ENCODE peak calls at places on chromosomes 12 and 14, in eight cellular contexts. One of them, this sample, is unnamed.

GRCh38 chr14:24334431-24335271 is at the start of gene ADCY4:
- DNase-seq in heart right ventricle: peak
- DNase-seq in stromal cell of bone marrow: no peak
- DNase-seq in NCI-H345: no peak
- DNase-seq in NCI-H1417: peak
- DNase-seq in DMS153: no peak
- DNase-seq in stimulated activated naive B cell treated with anti-CD40 and anti-IgM and Interleukin-4, amounts not matched to agents 10 μg/mL and 1 μg/mL and 100 μg/mL, for 72 hours: no peak
- DNase-seq in foreskin keratinocyte: no peak
- DNase-seq in this sample: no peak

GRCh38 chr14:97456958-97457357 is 659.8 kb downstream of the VRK1 start:
- DNase-seq in heart right ventricle: no peak
- DNase-seq in stromal cell of bone marrow: no peak
- DNase-seq in NCI-H345: no peak
- DNase-seq in NCI-H1417: no peak
- DNase-seq in DMS153: no peak
- DNase-seq in stimulated activated naive B cell treated with anti-CD40 and anti-IgM and Interleukin-4, amounts not matched to agents 10 μg/mL and 1 μg/mL and 100 μg/mL, for 72 hours: no peak
- DNase-seq in foreskin keratinocyte: peak
- DNase-seq in this sample: no peak

GRCh38 chr14:30855345-30856037 is 18.9 kb upstream of the COCH start:
- DNase-seq in heart right ventricle: no peak
- DNase-seq in stromal cell of bone marrow: no peak
- DNase-seq in NCI-H345: no peak
- DNase-seq in NCI-H1417: no peak
- DNase-seq in DMS153: no peak
- DNase-seq in stimulated activated naive B cell treated with anti-CD40 and anti-IgM and Interleukin-4, amounts not matched to agents 10 μg/mL and 1 μg/mL and 100 μg/mL, for 72 hours: peak
- DNase-seq in foreskin keratinocyte: no peak
- DNase-seq in this sample: no peak

GRCh38 chr14:23409966-23410635 is 2.0 kb upstream of the MYH6 start:
- DNase-seq in heart right ventricle: peak
- DNase-seq in stromal cell of bone marrow: no peak
- DNase-seq in NCI-H345: no peak
- DNase-seq in NCI-H1417: no peak
- DNase-seq in DMS153: no peak
- DNase-seq in stimulated activated naive B cell treated with anti-CD40 and anti-IgM and Interleukin-4, amounts not matched to agents 10 μg/mL and 1 μg/mL and 100 μg/mL, for 72 hours: no peak
- DNase-seq in foreskin keratinocyte: no peak
- DNase-seq in this sample: no peak

GRCh38 chr14:36504805-36505192 is 15.2 kb downstream of the NKX2-1 start:
- DNase-seq in heart right ventricle: no peak
- DNase-seq in stromal cell of bone marrow: no peak
- DNase-seq in NCI-H345: no peak
- DNase-seq in NCI-H1417: no peak
- DNase-seq in DMS153: no peak
- DNase-seq in stimulated activated naive B cell treated with anti-CD40 and anti-IgM and Interleukin-4, amounts not matched to agents 10 μg/mL and 1 μg/mL and 100 μg/mL, for 72 hours: no peak
- DNase-seq in foreskin keratinocyte: no peak
- DNase-seq in this sample: no peak

GRCh38 chr12:22979854-22980253 is 354.9 kb downstream of the ETNK1 start:
- DNase-seq in heart right ventricle: no peak
- DNase-seq in stromal cell of bone marrow: no peak
- DNase-seq in NCI-H345: no peak
- DNase-seq in NCI-H1417: no peak
- DNase-seq in DMS153: no peak
- DNase-seq in stimulated activated naive B cell treated with anti-CD40 and anti-IgM and Interleukin-4, amounts not matched to agents 10 μg/mL and 1 μg/mL and 100 μg/mL, for 72 hours: no peak
- DNase-seq in foreskin keratinocyte: peak
- DNase-seq in this sample: no peak

GRCh38 chr12:92144631-92145480 is 790 bp downstream of the BTG1 start:
- DNase-seq in heart right ventricle: peak
- DNase-seq in stromal cell of bone marrow: no peak
- DNase-seq in NCI-H345: peak
- DNase-seq in NCI-H1417: peak
- DNase-seq in DMS153: peak
- DNase-seq in stimulated activated naive B cell treated with anti-CD40 and anti-IgM and Interleukin-4, amounts not matched to agents 10 μg/mL and 1 μg/mL and 100 μg/mL, for 72 hours: no peak
- DNase-seq in foreskin keratinocyte: peak
- DNase-seq in this sample: peak

GRCh38 chr14:49193365-49194050 is 392.7 kb downstream of the RPS29 start:
- DNase-seq in heart right ventricle: no peak
- DNase-seq in stromal cell of bone marrow: no peak
- DNase-seq in NCI-H345: no peak
- DNase-seq in NCI-H1417: no peak
- DNase-seq in DMS153: no peak
- DNase-seq in stimulated activated naive B cell treated with anti-CD40 and anti-IgM and Interleukin-4, amounts not matched to agents 10 μg/mL and 1 μg/mL and 100 μg/mL, for 72 hours: peak
- DNase-seq in foreskin keratinocyte: no peak
- DNase-seq in this sample: no peak

GRCh38 chr14:61744239-61744638 is 18.0 kb upstream of the SNAPC1 start:
- DNase-seq in heart right ventricle: no peak
- DNase-seq in stromal cell of bone marrow: no peak
- DNase-seq in NCI-H345: no peak
- DNase-seq in NCI-H1417: no peak
- DNase-seq in DMS153: no peak
- DNase-seq in stimulated activated naive B cell treated with anti-CD40 and anti-IgM and Interleukin-4, amounts not matched to agents 10 μg/mL and 1 μg/mL and 100 μg/mL, for 72 hours: no peak
- DNase-seq in foreskin keratinocyte: no peak
- DNase-seq in this sample: no peak

GRCh38 chr14:68148276-68148675 is 328.7 kb downstream of the RAD51B start:
- DNase-seq in heart right ventricle: no peak
- DNase-seq in stromal cell of bone marrow: no peak
- DNase-seq in NCI-H345: no peak
- DNase-seq in NCI-H1417: no peak
- DNase-seq in DMS153: no peak
- DNase-seq in stimulated activated naive B cell treated with anti-CD40 and anti-IgM and Interleukin-4, amounts not matched to agents 10 μg/mL and 1 μg/mL and 100 μg/mL, for 72 hours: no peak
- DNase-seq in foreskin keratinocyte: peak
- DNase-seq in this sample: no peak

GRCh38 chr12:66197413-66198055 is 8.5 kb downstream of the IRAK3 start:
- DNase-seq in heart right ventricle: no peak
- DNase-seq in stromal cell of bone marrow: no peak
- DNase-seq in NCI-H345: no peak
- DNase-seq in NCI-H1417: no peak
- DNase-seq in DMS153: no peak
- DNase-seq in stimulated activated naive B cell treated with anti-CD40 and anti-IgM and Interleukin-4, amounts not matched to agents 10 μg/mL and 1 μg/mL and 100 μg/mL, for 72 hours: no peak
- DNase-seq in foreskin keratinocyte: no peak
- DNase-seq in this sample: no peak

GRCh38 chr12:58540480-58541299 is 379.6 kb downstream of the LRIG3 start:
- DNase-seq in heart right ventricle: peak
- DNase-seq in stromal cell of bone marrow: peak
- DNase-seq in NCI-H345: peak
- DNase-seq in NCI-H1417: peak
- DNase-seq in DMS153: peak
- DNase-seq in stimulated activated naive B cell treated with anti-CD40 and anti-IgM and Interleukin-4, amounts not matched to agents 10 μg/mL and 1 μg/mL and 100 μg/mL, for 72 hours: no peak
- DNase-seq in foreskin keratinocyte: peak
- DNase-seq in this sample: peak

GRCh38 chr12:27870939-27871338 is 90.9 kb upstream of the MANSC4 start:
- DNase-seq in heart right ventricle: no peak
- DNase-seq in stromal cell of bone marrow: no peak
- DNase-seq in NCI-H345: no peak
- DNase-seq in NCI-H1417: no peak
- DNase-seq in DMS153: no peak
- DNase-seq in stimulated activated naive B cell treated with anti-CD40 and anti-IgM and Interleukin-4, amounts not matched to agents 10 μg/mL and 1 μg/mL and 100 μg/mL, for 72 hours: no peak
- DNase-seq in foreskin keratinocyte: no peak
- DNase-seq in this sample: no peak

GRCh38 chr12:111673503-111673902 is 12.3 kb downstream of the BRAP start:
- DNase-seq in heart right ventricle: no peak
- DNase-seq in stromal cell of bone marrow: no peak
- DNase-seq in NCI-H345: no peak
- DNase-seq in NCI-H1417: peak
- DNase-seq in DMS153: no peak
- DNase-seq in stimulated activated naive B cell treated with anti-CD40 and anti-IgM and Interleukin-4, amounts not matched to agents 10 μg/mL and 1 μg/mL and 100 μg/mL, for 72 hours: no peak
- DNase-seq in foreskin keratinocyte: no peak
- DNase-seq in this sample: no peak

GRCh38 chr12:54958048-54958658 is 26.4 kb downstream of the TESPA1 start:
- DNase-seq in heart right ventricle: no peak
- DNase-seq in stromal cell of bone marrow: peak
- DNase-seq in NCI-H345: peak
- DNase-seq in NCI-H1417: peak
- DNase-seq in DMS153: peak
- DNase-seq in stimulated activated naive B cell treated with anti-CD40 and anti-IgM and Interleukin-4, amounts not matched to agents 10 μg/mL and 1 μg/mL and 100 μg/mL, for 72 hours: peak
- DNase-seq in foreskin keratinocyte: peak
- DNase-seq in this sample: no peak

GRCh38 chr14:38208825-38209562 is 1.3 kb downstream of the SSTR1 start:
- DNase-seq in heart right ventricle: peak
- DNase-seq in stromal cell of bone marrow: no peak
- DNase-seq in NCI-H345: peak
- DNase-seq in NCI-H1417: peak
- DNase-seq in DMS153: peak
- DNase-seq in stimulated activated naive B cell treated with anti-CD40 and anti-IgM and Interleukin-4, amounts not matched to agents 10 μg/mL and 1 μg/mL and 100 μg/mL, for 72 hours: no peak
- DNase-seq in foreskin keratinocyte: no peak
- DNase-seq in this sample: peak

GRCh38 chr12:27554421-27555186 is 30.6 kb downstream of the PPFIBP1 start:
- DNase-seq in heart right ventricle: peak
- DNase-seq in stromal cell of bone marrow: peak
- DNase-seq in NCI-H345: no peak
- DNase-seq in NCI-H1417: no peak
- DNase-seq in DMS153: no peak
- DNase-seq in stimulated activated naive B cell treated with anti-CD40 and anti-IgM and Interleukin-4, amounts not matched to agents 10 μg/mL and 1 μg/mL and 100 μg/mL, for 72 hours: no peak
- DNase-seq in foreskin keratinocyte: peak
- DNase-seq in this sample: no peak

This sample was measured in ecto neural progenitor cell.